ENCODE peak calls at places on chromosomes 11 and 22, in four cellular contexts. P is HepG2, B is SK-N-SH, D is A549. K is an unnamed sample.

GRCh38 chr11:26621147-26621546 is 49.1 kb upstream of the MUC15 start:
- DNase-seq in B (no peak), D (peak), P (no peak), K (no peak)

GRCh38 chr11:109898592-109898991 is 194.6 kb upstream of the ZC3H12C start:
- DNase-seq in P (no peak), B (no peak), D (no peak), K (no peak)

GRCh38 chr11:61826930-61827572 is 1.0 kb upstream of the FADS2 start:
- DNase-seq in D (no peak), B (peak), P (no peak), K (no peak)

GRCh38 chr11:12964650-12965049 is 44.5 kb upstream of the RASSF10 start:
- DNase-seq in P (no peak), B (no peak), D (no peak), K (no peak)

GRCh38 chr22:19179472-19180048 is 1.0 kb upstream of the SLC25A1 start:
- DNase-seq in B (peak), P (peak), D (peak), K (peak)

GRCh38 chr11:95066721-95067041 is at the start of gene SRSF8:
- DNase-seq in B (no peak), D (no peak), P (no peak), K (no peak)

GRCh38 chr11:130612291-130612802 is 163.9 kb downstream of the ADAMTS15 start:
- DNase-seq in D (peak), P (no peak), B (no peak), K (no peak)

GRCh38 chr11:36376888-36377758 is 81.0 kb downstream of the PRR5L start:
- DNase-seq in B (peak), P (no peak), D (peak), K (no peak)

GRCh38 chr22:20610757-20611156 is 103.3 kb downstream of the MED15 start:
- DNase-seq in D (no peak), B (no peak), P (no peak), K (no peak)

GRCh38 chr11:61701298-61701993 is 21.3 kb downstream of the DAGLA start:
- DNase-seq in B (peak), P (peak), D (peak), K (no peak)

GRCh38 chr11:118048472-118049370 is 28.2 kb upstream of the TMPRSS4 start:
- DNase-seq in B (no peak), P (no peak), D (no peak), K (no peak)

GRCh38 chr22:50001388-50002231 is 11.0 kb downstream of the IL17REL start:
- DNase-seq in P (no peak), B (no peak), D (no peak), K (no peak)

GRCh38 chr11:13486926-13487660 is 8.7 kb downstream of the PTH start:
- DNase-seq in P (peak), D (peak), B (no peak), K (no peak)

GRCh38 chr22:36405671-36406070 is 17.9 kb upstream of the MYH9 start:
- DNase-seq in B (no peak), P (no peak), D (no peak), K (no peak)

GRCh38 chr11:57361926-57362325 is 19.0 kb downstream of the PRG3 start:
- DNase-seq in P (no peak), B (no peak), D (no peak), K (no peak)

GRCh38 chr11:76215946-76216345 is 9.6 kb upstream of the WNT11 start:
- DNase-seq in B (no peak), D (no peak), P (no peak), K (no peak)

GRCh38 chr22:40067639-40068038 is 72.9 kb downstream of the FAM83F start:
- DNase-seq in D (no peak), B (no peak), P (no peak), K (no peak)

GRCh38 chr22:35567794-35568193 is 27.2 kb downstream of the RASD2 start:
- DNase-seq in B (no peak), P (no peak), D (no peak), K (no peak)

GRCh38 chr11:112504056-112504455 is 243.4 kb upstream of the PLET1 start:
- DNase-seq in D (no peak), P (no peak), B (no peak), K (no peak)

GRCh38 chr11:126332221-126332711 is 23.2 kb upstream of the ST3GAL4 start:
- DNase-seq in P (no peak), D (no peak), B (peak), K (no peak)

GRCh38 chr11:11020747-11021149 is 162.9 kb upstream of the ZBED5 start:
- DNase-seq in B (peak), P (no peak), D (peak), K (no peak)

GRCh38 chr11:82945682-82946081 is 44.1 kb downstream of the DDIAS start:
- DNase-seq in P (peak), D (no peak), B (no peak), K (no peak)

DNA sequence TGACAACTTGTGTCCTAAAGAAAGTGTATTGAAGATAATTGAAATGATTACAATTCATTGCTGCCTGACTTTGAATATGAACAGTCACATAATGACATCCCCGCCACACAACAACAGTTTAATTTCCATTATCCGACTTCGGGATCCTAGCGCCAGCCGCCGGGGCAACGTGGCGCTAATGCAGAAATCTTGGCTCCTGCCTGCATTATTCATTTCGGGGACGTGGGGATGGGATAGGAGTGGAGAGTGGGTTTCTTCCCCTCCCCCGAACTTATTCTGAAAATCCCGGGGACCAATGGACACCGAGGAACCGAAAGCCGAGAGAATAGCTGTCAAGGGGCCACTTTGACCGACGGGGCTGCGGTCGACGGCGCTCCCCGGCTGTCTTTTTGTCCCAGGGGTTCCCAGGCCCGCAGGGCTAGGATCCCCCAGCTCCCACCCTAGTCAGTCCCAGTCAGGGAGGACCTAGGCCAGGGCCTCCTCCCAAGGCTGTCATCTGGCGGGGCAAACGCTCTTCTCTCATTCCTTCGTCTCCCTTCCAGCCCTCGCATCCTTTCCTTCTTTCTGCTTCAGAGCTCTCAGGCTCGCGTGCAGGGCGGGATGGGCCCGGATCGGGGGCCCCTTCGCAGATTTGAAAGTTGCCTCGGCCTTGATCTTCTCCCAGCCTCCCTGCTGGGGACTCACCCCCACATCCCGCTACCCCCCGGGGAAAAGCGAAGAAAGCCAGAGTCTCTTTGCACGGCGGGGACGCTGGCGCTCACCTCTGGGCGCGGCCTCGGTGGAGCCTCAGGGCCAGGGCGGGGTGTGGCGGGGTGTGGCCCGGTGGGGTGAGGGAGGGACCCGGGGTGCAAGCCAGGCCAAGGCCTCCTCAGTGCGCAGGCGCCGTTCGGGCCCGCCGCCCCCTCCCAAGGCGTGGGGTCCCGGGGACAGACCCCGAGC is 14.6 kb upstream of the PAX6 start:
- DNase-seq in D (no peak), P (no peak), B (peak), K (no peak)
- TF ChIP-seq PBX3 in D (no peak), P (no peak), B (no peak), K (no peak)

DNA sequence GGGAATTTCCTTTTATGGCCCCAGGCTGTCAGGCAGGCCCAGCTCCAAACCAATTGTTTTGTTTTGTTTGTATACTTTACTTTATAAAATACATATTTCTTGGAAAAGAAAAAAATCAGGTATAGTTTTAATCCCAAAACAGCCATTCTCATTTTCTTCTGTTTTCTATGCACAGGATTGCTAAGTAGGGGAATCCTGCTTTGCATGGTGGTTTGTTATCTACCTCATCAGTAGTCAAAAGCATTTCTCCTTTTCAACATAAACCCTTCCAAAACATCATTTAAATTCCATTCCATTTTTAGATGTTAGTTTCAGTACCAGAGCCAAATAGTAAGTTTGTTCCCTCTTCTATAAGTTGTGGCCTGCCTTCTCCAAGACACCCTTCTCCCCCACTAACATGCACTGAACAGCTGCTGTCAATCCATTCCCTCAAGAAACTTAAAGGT is 3.6 kb downstream of the ILK start:
- DNase-seq in D (no peak), P (no peak), B (no peak), K (no peak)
- TF ChIP-seq PBX3 in D (no peak), P (no peak), B (no peak), K (no peak)

DNA sequence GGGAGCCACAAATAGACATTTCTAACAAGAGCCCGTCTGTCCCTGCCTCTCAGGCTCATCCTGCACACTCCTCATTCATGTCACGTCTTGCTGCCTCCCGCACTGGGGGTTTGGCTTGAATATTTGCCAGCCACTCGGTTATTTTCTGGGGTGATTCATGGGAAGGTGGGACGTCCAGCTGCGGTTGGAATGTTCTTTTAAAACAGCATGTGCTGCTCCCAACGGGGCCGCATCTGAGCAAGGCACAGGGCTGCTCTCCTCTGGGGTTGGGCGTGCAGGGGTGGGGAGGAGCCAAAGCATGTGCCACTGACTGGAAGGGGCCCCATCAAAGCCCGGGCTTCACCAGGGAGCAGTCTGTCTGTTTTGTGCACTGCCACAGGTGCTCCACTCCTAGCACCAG is 25.9 kb upstream of the SLC5A4 start:
- DNase-seq in P (no peak), D (peak), B (no peak), K (no peak)
- TF ChIP-seq PBX3 in P (no peak), D (no peak), B (no peak), K (no peak)

DNA sequence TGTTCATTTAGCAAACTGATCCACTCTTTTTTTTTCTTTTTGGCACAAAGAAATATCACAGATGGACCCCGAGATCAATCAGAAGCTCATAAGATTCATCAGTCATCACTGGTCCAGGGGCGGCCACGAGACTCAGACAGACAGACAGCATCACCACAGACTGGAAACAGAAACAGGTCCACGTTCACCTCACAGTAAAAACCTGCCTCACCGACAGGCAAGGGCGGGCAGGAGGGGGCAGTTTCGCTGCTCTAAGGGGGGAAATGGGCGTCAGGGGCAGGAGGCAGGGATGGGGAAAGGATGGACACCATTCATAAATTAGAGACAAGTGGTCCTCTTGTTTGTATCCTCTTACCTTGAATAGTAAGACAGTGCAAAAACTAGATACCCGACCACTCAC is 16.5 kb downstream of the CHST1 start:
- DNase-seq in P (no peak), B (no peak), D (no peak), K (no peak)
- TF ChIP-seq PBX3 in P (no peak), B (no peak), D (no peak), K (no peak)

GRCh38 chr11:108647387-108647700 is 17.5 kb upstream of the DDX10 start:
- DNase-seq in B (no peak), D (no peak), P (no peak), K (no peak)

GRCh38 chr11:108643974-108644373 is 20.9 kb upstream of the DDX10 start:
- DNase-seq in P (no peak), B (no peak), D (no peak), K (no peak)

GRCh38 chr11:108645956-108646355 is 18.9 kb upstream of the DDX10 start:
- DNase-seq in B (no peak), D (no peak), P (no peak), K (no peak)

GRCh38 chr11:108648528-108648885 is 16.4 kb upstream of the DDX10 start:
- DNase-seq in B (no peak), P (no peak), D (no peak), K (no peak)

GRCh38 chr11:108647701-108648527 is 17.0 kb upstream of the DDX10 start:
- DNase-seq in D (peak), B (peak), P (peak), K (no peak)
- TF ChIP-seq PBX3 in D (no peak), B (no peak), P (no peak), K (no peak)

GRCh38 chr11:64385953-64386704 is 27.2 kb downstream of the RPS6KA4 start:
- DNase-seq in B (no peak), D (peak), P (peak), K (no peak)
- TF ChIP-seq PBX3 in B (no peak), D (no peak), P (no peak), K (no peak)

K was measured in GM12878.